ENCODE peak calls at places on chromosomes 3 and 15, in ten cellular contexts. A is endothelial cell of umbilical vein, L is WTC11, W is endothelial cell, G is breast epithelium, R is body of pancreas, X is left ventricle myocardium inferior, H is transverse colon, S is IMR-90, I is glutamatergic neuron. Z is an unnamed sample.

GRCh38 chr3:120634539-120634938 is 38.4 kb downstream of the NDUFB4 start:
- DNase-seq in A (no peak), I (no peak), R (no peak), H (no peak), S (no peak), X (no peak), G (no peak), L (no peak), W (no peak), Z (no peak)

GRCh38 chr15:60854858-60855568 is 374.1 kb downstream of the RORA start:
- DNase-seq in X (no peak), I (no peak), W (no peak), R (no peak), S (peak), L (no peak), A (no peak), H (no peak), G (no peak), Z (no peak)

GRCh38 chr3:76687019-76687418 is 352.9 kb upstream of the ROBO2 start:
- DNase-seq in A (no peak), X (no peak), R (no peak), W (no peak), I (no peak), S (no peak), G (no peak), L (no peak), H (no peak), Z (no peak)

GRCh38 chr15:48577495-48577894 is 68.0 kb downstream of the FBN1 start:
- DNase-seq in H (no peak), X (no peak), G (no peak), R (no peak), L (no peak), I (no peak), S (no peak), W (no peak), A (peak), Z (no peak)

GRCh38 chr3:36707623-36708409 is 56.5 kb downstream of the DCLK3 start:
- DNase-seq in W (no peak), S (peak), G (no peak), A (no peak), X (no peak), I (no peak), L (no peak), H (no peak), R (no peak), Z (no peak)

GRCh38 chr15:99142562-99142961 is 37.7 kb downstream of the SYNM start:
- DNase-seq in G (no peak), L (no peak), R (no peak), S (no peak), A (no peak), I (no peak), X (no peak), W (no peak), H (no peak), Z (no peak)

GRCh38 chr15:94576889-94577533 is 345.6 kb downstream of the MCTP2 start:
- DNase-seq in G (no peak), W (peak), H (peak), S (no peak), L (peak), X (no peak), R (peak), A (peak), I (peak), Z (no peak)

GRCh38 chr15:97177135-97177704 is 783.3 kb upstream of the ARRDC4 start:
- DNase-seq in G (no peak), H (no peak), A (no peak), L (peak), W (peak), R (no peak), I (peak), X (no peak), S (no peak), Z (no peak)

GRCh38 chr3:72655151-72655551 is 193.1 kb downstream of the SHQ1 start:
- DNase-seq in X (no peak), S (no peak), H (no peak), R (no peak), L (peak), A (no peak), G (no peak), I (no peak), W (peak), Z (no peak)

GRCh38 chr3:183907911-183908331 is 23.2 kb upstream of the PARL start:
- DNase-seq in G (no peak), A (no peak), H (no peak), I (no peak), W (no peak), S (no peak), X (no peak), R (no peak), L (no peak), Z (no peak)

GRCh38 chr15:29268706-29269484 is 727 bp downstream of the NSMCE3 start:
- DNase-seq in R (peak), H (peak), S (peak), G (no peak), L (peak), I (peak), A (peak), X (peak), W (peak), Z (no peak)

GRCh38 chr3:51955893-51956770 is 951 bp downstream of the GPR62 start:
- DNase-seq in L (peak), X (peak), S (no peak), A (peak), H (peak), G (no peak), W (peak), I (peak), R (peak), Z (peak)

GRCh38 chr3:43086460-43087165 is 19.3 kb downstream of the POMGNT2 start:
- DNase-seq in X (no peak), R (no peak), W (no peak), S (peak), H (no peak), I (no peak), G (no peak), A (no peak), L (no peak), Z (no peak)

GRCh38 chr3:124699686-124700396 is 30.4 kb upstream of the UMPS start:
- DNase-seq in X (no peak), S (no peak), L (no peak), H (no peak), W (no peak), A (no peak), G (no peak), R (peak), I (no peak), Z (no peak)

GRCh38 chr3:152211655-152212054 is 57.1 kb upstream of the MBNL1 start:
- DNase-seq in G (no peak), R (no peak), S (peak), H (no peak), W (no peak), A (no peak), X (no peak), I (no peak), L (no peak), Z (no peak)

GRCh38 chr3:114179575-114179974 is 723 bp upstream of the DRD3 start:
- DNase-seq in A (peak), G (no peak), R (peak), W (no peak), L (peak), I (no peak), H (no peak), X (no peak), S (peak), Z (no peak)

GRCh38 chr3:50515565-50516047 is 12.2 kb upstream of the CACNA2D2 start:
- DNase-seq in G (no peak), H (peak), R (no peak), A (peak), S (no peak), X (peak), W (peak), I (peak), L (peak), Z (peak)

GRCh38 chr3:197499427-197499826 is 56.3 kb downstream of the BDH1 start:
- DNase-seq in W (no peak), I (no peak), L (no peak), G (no peak), X (no peak), H (peak), A (no peak), R (no peak), S (peak), Z (no peak)

GRCh38 chr3:87167634-87168456 is 59.3 kb upstream of the CHMP2B start:
- DNase-seq in R (peak), I (no peak), H (no peak), A (peak), W (peak), X (no peak), G (no peak), S (peak), L (no peak), Z (no peak)

GRCh38 chr3:172582712-172583111 is 59.5 kb upstream of the TNFSF10 start:
- DNase-seq in A (no peak), R (no peak), W (no peak), I (no peak), X (no peak), S (peak), H (no peak), G (no peak), L (no peak), Z (no peak)

GRCh38 chr15:67762610-67763368 is 62.5 kb upstream of the SKOR1 start:
- DNase-seq in X (no peak), L (no peak), S (peak), W (no peak), G (no peak), H (no peak), A (no peak), I (no peak), R (no peak), Z (no peak)

GRCh38 chr15:77634266-77634962 is 1.7 kb upstream of the LINGO1 start:
- DNase-seq in W (peak), S (peak), A (peak), L (peak), G (no peak), I (peak), H (peak), X (peak), R (peak), Z (peak)

GRCh38 chr3:123741058-123741511 is 143.0 kb downstream of the MYLK start:
- DNase-seq in H (no peak), L (no peak), S (peak), W (no peak), X (no peak), G (no peak), A (no peak), R (no peak), I (no peak), Z (no peak)

GRCh38 chr15:88649286-88649733 is 10.5 kb downstream of the ISG20 start:
- DNase-seq in A (peak), R (peak), L (no peak), W (no peak), H (peak), X (peak), I (no peak), G (no peak), S (peak), Z (peak)

GRCh38 chr3:19229086-19229485 is 80.8 kb downstream of the KCNH8 start:
- DNase-seq in W (no peak), G (no peak), A (no peak), X (no peak), I (no peak), R (no peak), H (no peak), S (no peak), L (peak), Z (no peak)

GRCh38 chr3:129122697-129123055 is 1.1 kb upstream of the RAB43 start:
- DNase-seq in I (no peak), X (no peak), H (peak), G (no peak), A (no peak), S (no peak), L (no peak), W (peak), R (peak), Z (no peak)

GRCh38 chr3:186367631-186368030 is 5.6 kb upstream of the DGKG start:
- DNase-seq in S (no peak), I (no peak), G (no peak), A (no peak), H (no peak), X (no peak), L (no peak), R (no peak), W (no peak), Z (no peak)

DNA sequence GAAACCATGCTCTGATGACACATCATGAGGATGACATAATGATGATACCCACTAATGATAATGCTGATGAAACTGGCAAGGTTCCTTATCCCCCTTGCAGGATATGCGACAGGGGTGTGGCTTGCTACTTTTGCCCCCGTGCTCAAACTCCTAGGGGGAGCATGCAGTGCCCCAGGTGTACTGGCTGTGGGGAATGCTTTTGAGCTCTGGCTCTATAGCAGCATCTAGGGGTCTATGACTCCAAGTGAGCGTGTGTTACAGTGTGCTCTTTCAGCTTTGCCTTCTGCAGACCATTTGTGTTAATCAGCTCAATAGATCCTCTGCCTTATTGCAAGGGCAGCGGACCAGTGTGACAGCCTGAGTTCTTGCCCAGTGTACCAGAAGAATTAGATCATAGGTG is 1239.5 kb downstream of the SI start:
- DNase-seq in S (no peak), G (no peak), I (no peak), L (no peak), X (no peak), W (no peak), A (no peak), H (no peak), R (no peak), Z (no peak)
- TF ChIP-seq CTCF in S (no peak), G (no peak), I (no peak), L (no peak), X (no peak), W (no peak), A (no peak), H (no peak), R (no peak), Z (no peak)

DNA sequence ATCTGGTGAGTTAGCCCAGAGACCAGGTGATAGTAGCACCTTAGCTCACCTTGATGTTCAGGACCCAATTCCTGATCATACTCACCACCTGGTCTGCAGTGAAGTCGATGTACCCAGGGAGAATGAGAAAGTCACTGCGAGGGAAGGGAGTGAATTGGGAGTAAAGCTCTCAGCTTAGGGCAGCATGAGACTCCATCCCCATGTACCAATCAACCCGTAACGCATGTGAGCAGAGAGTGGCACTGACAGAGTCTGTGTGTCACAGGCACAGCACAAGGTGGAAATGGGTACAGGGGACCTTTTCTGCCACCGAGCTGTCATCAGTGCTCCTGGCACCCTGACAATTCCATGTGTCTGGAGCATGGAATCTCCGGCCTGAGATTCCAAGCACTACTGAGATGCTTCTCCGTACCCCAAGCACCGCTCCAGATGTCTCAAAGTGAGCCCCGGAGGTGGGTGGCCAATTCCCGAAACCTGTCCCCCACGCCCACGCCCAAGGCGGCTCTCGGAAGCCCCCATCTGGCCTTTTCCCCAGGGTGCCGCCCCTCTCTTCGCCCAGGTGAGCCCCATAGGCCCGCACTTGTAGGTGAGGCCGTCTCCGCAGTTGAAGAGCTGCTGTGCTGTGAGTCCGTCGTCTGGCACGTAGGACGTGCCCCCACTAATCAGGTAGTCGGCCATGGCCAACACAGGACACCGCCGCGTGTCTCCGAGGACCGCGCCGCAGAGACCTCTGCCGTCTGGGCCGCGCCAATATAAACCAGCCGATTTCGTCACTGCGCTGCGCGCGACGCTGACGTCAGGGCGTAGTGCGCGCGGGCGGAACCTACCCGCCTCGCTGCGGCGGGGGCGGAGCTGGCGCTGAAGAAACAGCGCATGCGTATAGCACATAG is at the start of gene IMPDH2:
- DNase-seq in A (peak), W (peak), L (peak), I (peak), H (peak), S (peak), G (peak), X (peak), R (peak), Z (peak)
- TF ChIP-seq CTCF in A (peak), W (no peak), L (no peak), I (no peak), H (no peak), S (peak), G (no peak), X (peak), R (peak), Z (no peak)

GRCh38 chr3:107543666-107544065 is 20.9 kb downstream of the BBX start:
- DNase-seq in A (peak), W (no peak), G (no peak), H (no peak), L (no peak), R (peak), I (no peak), X (no peak), S (no peak), Z (no peak)
- TF ChIP-seq CTCF in A (peak), W (peak), G (no peak), H (no peak), L (no peak), R (peak), I (no peak), X (peak), S (peak), Z (no peak)

GRCh38 chr3:60048447-60048848 is 998.6 kb upstream of the CFAP20DC start:
- DNase-seq in R (no peak), I (no peak), H (no peak), W (no peak), X (no peak), G (no peak), S (no peak), L (no peak), A (no peak), Z (no peak)
- TF ChIP-seq CTCF in R (no peak), I (no peak), H (no peak), W (no peak), X (no peak), G (no peak), S (no peak), L (no peak), A (no peak), Z (no peak)

GRCh38 chr3:159346504-159346903 is 544.6 kb downstream of the MFSD1 start:
- DNase-seq in S (no peak), G (no peak), A (no peak), X (no peak), R (no peak), I (no peak), W (no peak), L (no peak), H (no peak), Z (no peak)
- TF ChIP-seq CTCF in S (no peak), G (no peak), A (no peak), X (no peak), R (no peak), I (no peak), W (no peak), L (no peak), H (no peak), Z (no peak)

DNA sequence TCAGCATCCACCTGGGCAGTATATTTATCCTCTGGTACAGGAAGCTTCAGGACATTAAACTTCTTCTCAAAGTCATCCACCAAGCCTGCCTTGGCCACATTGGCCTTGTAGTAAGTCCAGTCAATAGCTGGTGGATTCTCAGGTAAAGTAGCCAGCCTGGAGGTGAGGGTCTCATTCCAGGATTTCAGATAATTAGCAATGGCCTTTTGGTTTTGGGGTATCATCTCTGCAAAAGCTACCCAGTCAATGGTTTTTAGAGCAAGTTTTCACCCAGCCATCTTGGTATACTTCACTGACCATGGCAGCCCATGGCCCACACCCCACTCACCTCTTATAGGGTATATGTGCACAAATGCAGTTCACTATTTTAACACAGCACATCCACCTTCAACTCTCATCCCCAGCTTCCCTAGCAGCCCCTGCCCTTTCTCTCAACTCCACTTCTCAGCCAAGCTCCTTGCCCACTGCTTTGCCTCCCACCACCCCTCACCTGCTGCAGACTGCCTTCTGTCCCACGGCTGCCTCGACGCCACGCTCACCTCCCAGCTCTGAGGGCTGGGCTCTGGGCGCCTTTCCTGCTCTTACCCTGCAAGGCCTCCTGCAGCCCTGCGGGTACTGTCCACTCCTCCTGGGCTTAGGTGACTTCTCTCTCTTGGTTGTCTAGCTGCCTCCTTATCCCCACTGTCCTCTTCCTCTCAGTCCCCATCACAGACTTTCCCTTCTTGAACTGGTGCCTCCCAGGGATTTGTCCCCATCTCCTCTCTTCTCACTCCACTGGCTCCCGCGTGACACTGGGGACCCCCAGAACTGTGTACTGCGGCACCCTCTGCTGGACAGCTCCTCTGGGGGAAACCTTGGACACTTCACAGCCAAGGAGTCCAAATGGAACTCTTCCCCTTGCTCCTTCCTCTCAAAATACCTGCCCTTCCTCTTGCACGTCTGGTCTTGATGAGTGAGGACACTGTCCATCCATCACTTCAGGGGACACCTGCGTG is 1.7 kb upstream of the TGM5 start:
- DNase-seq in W (peak), I (no peak), R (no peak), H (no peak), S (no peak), G (no peak), A (no peak), L (peak), X (no peak), Z (no peak)
- TF ChIP-seq CTCF in W (no peak), I (no peak), R (no peak), H (no peak), S (peak), G (no peak), A (peak), L (no peak), X (no peak), Z (no peak)

Z was measured in activated B cell treated with CpG ODN at 0.5 μM for 24 hours.